ENCODE peak calls at places on chromosomes 12 and 14, in five cellular contexts. I is A673, W is left lung, U is breast epithelium, A is left ventricle myocardium inferior. V is an unnamed sample. For H3K4me1, the result is how much of the 10 kb centered on the place peaks cover.

GRCh38 chr12:125696044-125696443 is 630.8 kb downstream of the AACS start:
- DNase-seq in U (no peak), I (no peak), A (no peak), W (no peak), V (no peak)

GRCh38 chr12:127507336-127507735 is 759.6 kb upstream of the TMEM132C start:
- DNase-seq in U (no peak), A (no peak), I (no peak), W (no peak), V (no peak)

GRCh38 chr14:67133595-67134441 is 55.4 kb upstream of the GARIN2 start:
- DNase-seq in U (no peak), I (no peak), W (no peak), A (no peak), V (no peak)

GRCh38 chr12:11812558-11813421 is 163.3 kb downstream of the ETV6 start:
- DNase-seq in I (peak), U (no peak), A (no peak), W (peak), V (peak)

GRCh38 chr12:70045514-70045913 is 197.7 kb upstream of the CNOT2 start:
- DNase-seq in U (no peak), A (no peak), I (no peak), W (no peak), V (no peak)

GRCh38 chr14:29558516-29558915 is 369.1 kb downstream of the PRKD1 start:
- DNase-seq in I (no peak), U (no peak), A (no peak), W (no peak), V (no peak)

GRCh38 chr12:104680506-104680905 is 223.8 kb downstream of the CHST11 start:
- DNase-seq in W (no peak), I (no peak), A (no peak), U (no peak), V (no peak)

GRCh38 chr12:19402743-19403400 is 36.4 kb upstream of the AEBP2 start:
- DNase-seq in A (peak), U (no peak), I (peak), W (no peak), V (peak)

GRCh38 chr14:59772252-59772651 is 98.3 kb downstream of the RTN1 start:
- DNase-seq in W (no peak), A (no peak), U (no peak), I (peak), V (no peak)

GRCh38 chr14:91146661-91147060 is 32.8 kb downstream of the DGLUCY start:
- DNase-seq in I (no peak), U (no peak), A (peak), W (no peak), V (no peak)

GRCh38 chr14:97924922-97925613 is 1127.9 kb downstream of the VRK1 start:
- DNase-seq in I (no peak), A (no peak), W (no peak), U (no peak), V (no peak)

GRCh38 chr12:80314741-80315140 is 129.3 kb upstream of the PTPRQ start:
- DNase-seq in W (no peak), I (no peak), A (no peak), U (no peak), V (no peak)

GRCh38 chr14:26549571-26549970 is 48.3 kb downstream of the NOVA1 start:
- DNase-seq in W (no peak), U (no peak), I (no peak), A (no peak), V (no peak)

GRCh38 chr14:104886690-104887622 is 21.9 kb downstream of the CEP170B start:
- DNase-seq in I (no peak), W (no peak), U (no peak), A (peak), V (peak)

GRCh38 chr12:27455589-27455988 is 9.1 kb downstream of the SMCO2 start:
- DNase-seq in A (no peak), U (no peak), W (no peak), I (no peak), V (no peak)

GRCh38 chr14:68279777-68280233 is 460.2 kb downstream of the RAD51B start:
- DNase-seq in I (no peak), U (no peak), A (no peak), W (no peak), V (no peak)

GRCh38 chr14:68279437-68279720 is 459.8 kb downstream of the RAD51B start:
- DNase-seq in U (no peak), A (no peak), I (no peak), W (no peak), V (no peak)

GRCh38 chr14:68281497-68281896 is 461.9 kb downstream of the RAD51B start:
- DNase-seq in A (no peak), I (no peak), W (no peak), U (no peak), V (no peak)

GRCh38 chr14:68282479-68283377 is 463.1 kb downstream of the RAD51B start:
- DNase-seq in I (no peak), W (no peak), A (no peak), U (no peak), V (no peak)

DNA sequence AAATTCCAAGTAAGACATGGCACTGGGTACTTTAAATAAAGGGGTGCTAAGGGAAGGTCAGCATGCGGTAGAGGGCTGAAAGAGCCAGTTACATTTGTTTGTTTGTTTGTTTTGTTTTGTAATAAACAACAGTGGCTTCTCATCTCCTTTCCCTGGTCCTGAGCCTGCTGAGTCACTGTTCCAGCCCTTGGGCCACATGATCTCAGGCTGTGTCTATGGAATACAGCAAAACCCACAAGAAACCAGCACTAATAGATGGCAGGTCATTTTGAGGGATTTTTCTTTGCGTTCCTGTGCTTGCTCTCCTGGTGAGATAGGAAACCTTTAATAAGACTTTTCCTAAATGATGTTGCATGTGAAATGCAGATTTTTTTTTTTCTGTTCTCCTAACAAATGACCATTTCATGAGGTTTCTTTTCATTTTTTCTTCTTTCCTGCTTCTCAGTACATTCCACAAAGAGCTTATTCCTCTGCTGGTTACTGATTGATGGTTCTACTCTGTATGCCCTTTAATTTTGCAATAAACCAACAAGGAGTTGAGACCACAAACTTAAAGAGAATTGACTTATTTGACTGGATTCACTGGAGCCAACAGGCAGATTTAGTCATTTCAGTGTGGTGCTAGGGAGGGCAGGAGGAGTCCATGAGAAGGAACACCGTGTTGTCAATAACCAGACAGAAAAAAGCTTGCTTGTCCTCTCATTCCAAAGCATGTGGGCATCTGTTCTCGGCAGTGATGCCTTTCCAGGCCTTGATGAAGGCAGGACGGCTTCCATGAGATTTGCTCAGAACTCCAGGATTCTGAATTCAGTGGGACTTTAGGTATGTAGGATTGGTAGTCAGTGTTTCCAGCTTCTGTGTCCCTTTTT is 459.2 kb downstream of the RAD51B start:
- DNase-seq in W (no peak), A (no peak), U (no peak), I (no peak), V (no peak)
- H3K27ac ChIP-seq in W (no peak), A (peak), U (peak), I (no peak), V (no peak)

GRCh38 chr12:25069221-25069620 is 120.3 kb upstream of the BCAT1 start:
- DNase-seq in I (no peak), A (no peak), U (no peak), W (no peak), V (no peak)

GRCh38 chr12:25058619-25059018 is 109.7 kb upstream of the BCAT1 start:
- DNase-seq in W (no peak), I (no peak), A (no peak), U (no peak), V (no peak)

GRCh38 chr12:25065035-25065434 is 116.1 kb upstream of the BCAT1 start:
- DNase-seq in W (no peak), U (no peak), I (no peak), A (no peak), V (no peak)

DNA sequence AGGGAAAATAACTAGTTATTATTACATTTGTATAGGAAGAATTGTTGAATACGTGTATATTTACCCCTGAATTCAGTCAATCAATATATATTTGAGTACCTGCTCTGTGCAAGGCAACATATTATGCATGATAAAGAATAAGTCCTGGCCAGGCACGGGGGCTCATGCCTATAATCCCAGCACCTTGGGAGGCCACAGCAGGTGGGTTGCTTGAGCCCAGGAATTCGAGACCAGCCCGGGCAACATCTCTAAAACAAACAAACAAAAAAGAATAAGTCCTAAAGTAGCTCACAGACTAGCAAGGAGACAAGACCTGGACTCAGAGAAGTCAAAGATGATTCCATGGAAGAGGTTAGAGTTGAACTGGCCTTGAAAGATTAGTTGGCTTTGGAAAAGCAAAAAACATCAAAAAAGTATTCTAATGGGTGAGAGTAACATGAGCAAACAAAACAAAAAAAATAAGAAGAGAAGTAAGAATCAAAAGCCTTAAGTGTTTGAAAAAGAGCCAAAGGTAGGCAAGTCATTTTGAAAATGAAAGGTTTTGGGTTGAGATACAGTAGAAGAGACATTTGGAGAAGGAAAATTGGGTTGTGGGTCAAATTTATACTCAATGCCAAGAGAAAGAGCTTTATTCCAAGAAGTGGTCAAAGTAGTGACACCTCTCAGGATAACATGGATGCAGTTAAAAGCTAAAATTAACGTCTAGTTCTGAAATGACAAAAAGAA is 115.1 kb upstream of the BCAT1 start:
- DNase-seq in U (no peak), I (no peak), A (no peak), W (no peak), V (no peak)
- H3K4me1 ChIP-seq in U (under half), I (under half), A (under half), W (under half), V (under half)

DNA sequence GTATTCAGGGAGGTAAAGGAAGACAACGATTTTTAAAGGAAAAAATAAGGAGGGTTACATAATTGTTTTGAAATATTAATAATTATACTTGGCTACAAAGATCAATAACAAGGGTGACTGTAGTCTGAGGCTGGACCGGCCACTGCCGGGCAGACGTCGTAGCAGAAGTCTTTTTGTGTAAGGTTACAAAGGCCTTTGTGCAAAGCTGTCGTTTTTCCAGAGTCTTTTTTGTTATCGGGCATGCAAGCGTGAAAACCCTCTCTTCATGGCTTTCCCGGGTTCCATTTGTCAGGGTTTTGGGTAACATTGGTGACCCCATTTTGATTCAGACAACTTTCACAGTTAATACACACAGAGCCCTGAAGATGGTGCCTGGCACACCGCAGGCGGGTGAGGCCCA is 31.4 kb downstream of the RILPL1 start:
- DNase-seq in W (no peak), U (no peak), I (no peak), A (no peak), V (no peak)
- H3K27ac ChIP-seq in W (no peak), U (no peak), I (no peak), A (no peak), V (no peak)

GRCh38 chr14:68957688-68958248 is 21.3 kb downstream of the ACTN1 start:
- DNase-seq in A (no peak), W (no peak), U (no peak), I (no peak), V (no peak)
- H3K4me1 ChIP-seq in A (half or more), W (half or more), U (under half), I (half or more), V (under half)

DNA sequence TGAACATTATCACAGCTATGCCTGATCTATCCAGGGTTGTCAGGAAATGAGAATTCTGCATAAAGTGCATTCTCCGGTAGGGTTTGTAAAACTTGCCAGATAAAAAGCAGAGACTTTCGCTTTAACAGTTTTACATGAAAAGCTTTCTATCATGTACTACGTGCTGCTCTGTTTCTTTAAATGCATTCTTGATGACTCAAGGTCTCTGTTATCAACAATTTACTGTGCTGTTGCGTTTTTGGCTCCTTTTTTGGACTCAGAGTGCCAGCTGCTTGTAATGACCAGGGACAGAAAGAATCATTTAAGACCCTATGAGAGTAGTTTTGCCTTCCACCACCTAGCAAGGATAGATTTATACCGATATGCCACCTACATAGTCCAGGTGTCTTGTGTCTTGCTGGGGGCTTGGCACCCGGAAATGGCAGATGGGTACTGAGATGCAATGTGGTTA is 371.1 kb downstream of the BTG1 start:
- DNase-seq in W (no peak), A (no peak), I (no peak), U (no peak), V (no peak)
- H3K27ac ChIP-seq in W (no peak), A (no peak), I (no peak), U (no peak), V (no peak)

DNA sequence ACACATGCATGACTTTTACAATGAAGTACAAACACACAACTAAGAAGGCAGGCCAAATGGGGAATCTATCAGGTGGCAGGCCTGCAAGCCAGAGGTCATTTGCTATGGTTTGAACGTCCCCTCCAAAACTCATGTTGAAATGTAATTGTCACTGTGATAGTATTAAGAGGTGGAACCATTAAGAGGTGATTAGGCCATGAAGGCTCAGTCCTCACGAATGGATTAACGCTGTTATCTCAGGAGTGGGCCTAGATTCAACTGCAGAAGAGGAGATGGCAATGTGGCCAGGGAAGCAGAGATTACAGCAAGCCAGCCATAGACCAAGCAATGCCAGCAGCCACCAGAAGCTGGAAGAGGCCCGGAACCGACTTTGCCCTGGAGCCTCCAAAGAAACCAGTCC is 13.5 kb upstream of the ACTR6 start:
- DNase-seq in I (no peak), W (no peak), A (no peak), U (no peak), V (no peak)
- H3K4me1 ChIP-seq in I (under half), W (under half), A (under half), U (under half), V (under half)

DNA sequence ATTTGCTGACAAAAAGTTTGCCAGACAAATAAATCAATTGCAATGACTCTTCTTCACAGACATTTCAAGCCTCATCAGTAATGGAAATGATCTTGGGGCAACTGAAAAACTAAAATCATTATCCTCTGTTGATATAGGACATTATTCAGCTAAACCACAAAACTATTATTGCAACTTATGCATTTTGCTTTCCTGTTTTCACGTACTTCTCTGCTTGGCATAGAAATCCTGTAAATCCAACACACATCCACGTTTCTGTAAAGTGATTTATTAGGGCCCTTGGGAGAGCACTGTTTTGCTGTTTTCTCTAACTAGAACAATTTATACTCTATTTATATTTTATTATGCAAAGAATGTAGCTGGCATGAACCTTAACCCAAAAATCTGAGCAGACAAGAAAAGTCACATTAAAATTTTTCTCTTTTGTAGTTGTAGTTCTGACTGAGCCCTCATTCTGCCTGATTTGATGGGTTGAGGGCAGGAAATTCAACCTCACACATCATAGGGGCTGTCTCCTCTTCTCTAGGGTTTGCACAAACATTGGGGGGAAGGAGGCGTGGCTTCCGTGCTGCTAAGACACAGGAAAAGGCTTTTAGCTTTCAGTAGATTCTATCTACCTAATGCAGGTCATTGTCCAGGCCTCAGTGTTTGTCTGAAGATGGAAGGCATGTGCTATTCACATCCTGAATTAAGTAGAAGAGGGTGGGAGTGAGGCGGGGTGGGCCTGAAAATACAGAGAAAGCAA is 11.5 kb upstream of the NUP107 start:
- DNase-seq in U (no peak), W (no peak), I (peak), A (no peak), V (no peak)
- H3K27ac ChIP-seq in U (no peak), W (peak), I (no peak), A (no peak), V (no peak)

DNA sequence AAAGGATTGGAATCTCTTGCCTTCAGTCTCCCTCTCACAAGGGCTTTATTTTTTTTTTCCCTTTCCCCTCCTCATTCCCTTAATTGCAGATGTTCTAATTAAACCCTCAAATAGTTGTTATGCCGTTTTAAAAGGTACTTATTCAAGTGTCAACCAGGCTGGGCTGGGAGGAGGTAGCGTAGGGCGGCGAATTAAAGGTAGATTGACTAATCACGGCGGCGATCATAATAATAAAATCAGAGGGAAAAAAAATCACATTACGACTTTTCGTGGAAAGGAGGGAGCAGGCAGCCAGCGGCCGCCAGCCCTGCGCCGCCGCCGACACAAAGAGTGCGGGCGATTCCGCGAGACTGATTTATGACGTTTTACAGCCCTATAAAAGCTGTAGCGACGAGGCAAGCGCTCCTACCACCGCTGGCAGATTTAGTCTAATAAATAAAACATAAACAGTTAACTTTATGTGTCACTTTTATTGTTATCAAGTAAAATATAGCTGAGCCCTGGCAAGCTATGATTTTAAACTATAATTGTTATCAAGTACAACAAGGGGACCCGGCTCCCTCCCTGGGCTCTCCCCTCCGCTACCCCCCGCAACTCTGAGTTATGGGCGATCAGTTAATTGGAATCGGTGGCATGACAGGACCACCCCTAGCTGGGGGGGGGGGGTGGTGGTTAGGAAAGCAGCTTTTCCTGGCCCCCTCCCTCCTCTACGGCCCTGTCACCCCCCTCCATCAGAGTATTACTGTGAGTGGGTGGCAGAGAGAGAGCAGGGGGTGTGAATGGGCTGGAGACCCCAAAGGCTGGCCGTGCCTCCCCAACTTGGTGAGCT is 1.5 kb upstream of the HOXC4 start:
- DNase-seq in I (peak), A (no peak), U (no peak), W (no peak), V (no peak)
- H3K4me1 ChIP-seq in I (under half), A (under half), U (under half), W (under half), V (under half)

DNA sequence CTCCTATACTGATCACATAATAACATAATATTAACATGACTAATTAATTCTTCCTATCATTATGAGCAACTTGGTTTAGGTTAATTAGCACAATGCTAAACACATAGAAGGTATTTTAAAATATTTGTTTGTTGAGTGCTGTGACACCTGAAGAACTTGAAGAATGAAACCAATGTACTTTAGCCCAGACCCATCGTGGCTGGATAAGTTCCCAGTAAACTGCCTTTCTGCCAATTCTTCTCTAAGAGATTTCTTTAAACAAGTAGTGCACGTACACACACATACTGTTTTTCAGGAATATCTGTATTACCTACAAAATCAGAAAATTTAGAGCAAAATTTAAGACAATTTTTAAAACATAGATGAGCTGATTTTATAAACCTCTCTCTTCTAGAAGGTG is 207.4 kb upstream of the SSTR1 start:
- DNase-seq in I (no peak), A (no peak), U (no peak), W (no peak), V (no peak)
- H3K27ac ChIP-seq in I (no peak), A (no peak), U (no peak), W (no peak), V (no peak)

GRCh38 chr14:64715146-64715627 is 11.0 kb downstream of the PLEKHG3 start:
- DNase-seq in A (no peak), U (no peak), W (no peak), I (no peak), V (no peak)
- H3K4me1 ChIP-seq in A (half or more), U (under half), W (half or more), I (under half), V (under half)